ENCODE peak calls at places on chromosomes 13 and 19, in five cellular contexts. G, X, C, O and F are unnamed samples.

GRCh38 chr19:44303305-44303704 is 1.5 kb downstream of the ZNF235 start:
- DNase-seq in G (no peak), X (no peak), C (no peak), O (peak; percentile 12), F (no peak)

GRCh38 chr13:45950343-45950995 is 98.9 kb upstream of the SIAH3 start:
- DNase-seq in G (no peak), X (peak; percentile 26), C (no peak), O (no peak), F (peak; percentile 13)

GRCh38 chr19:35212241-35212640 is 16.3 kb downstream of the FAM187B start:
- DNase-seq in G (no peak), X (no peak), C (no peak), O (no peak), F (no peak)

GRCh38 chr19:35644987-35645679 is 3.0 kb upstream of the COX6B1 start:
- DNase-seq in G (peak; percentile 34), X (peak; percentile 16), C (peak; percentile 76), O (peak; percentile 56), F (peak; percentile 49)

GRCh38 chr13:108676620-108677019 is 47.2 kb downstream of the MYO16 start:
- DNase-seq in G (no peak), X (no peak), C (no peak), O (no peak), F (no peak)

GRCh38 chr13:98254541-98254940 is 77.5 kb upstream of the RNF113B start:
- DNase-seq in G (no peak), X (peak; percentile 86), C (no peak), O (no peak), F (peak; percentile 49)

GRCh38 chr13:85864963-85865530 is 65.8 kb upstream of the SLITRK6 start:
- DNase-seq in G (no peak), X (peak; percentile 38), C (no peak), O (peak; percentile 52), F (no peak)

GRCh38 chr19:30253581-30253996 is 118.6 kb upstream of the ZNF536 start:
- DNase-seq in G (no peak), X (no peak), C (no peak), O (peak; percentile 40), F (no peak)

GRCh38 chr13:104256701-104257100 is 1190.5 kb upstream of the SLC10A2 start:
- DNase-seq in G (no peak), X (no peak), C (no peak), O (no peak), F (no peak)

GRCh38 chr19:17606786-17607185 is 51.3 kb downstream of the COLGALT1 start:
- DNase-seq in G (no peak), X (no peak), C (no peak), O (no peak), F (no peak)

GRCh38 chr13:30204564-30204963 is 102.8 kb downstream of the KATNAL1 start:
- DNase-seq in G (no peak), X (no peak), C (no peak), O (no peak), F (no peak)

GRCh38 chr13:65606622-65607021 is 1623.5 kb downstream of the PCDH9 start:
- DNase-seq in G (no peak), X (peak; percentile 67), C (no peak), O (peak; percentile 4), F (peak; percentile 19)

GRCh38 chr19:43644181-43644580 is 4.5 kb upstream of the CADM4 start:
- DNase-seq in G (no peak), X (no peak), C (no peak), O (no peak), F (no peak)

GRCh38 chr19:29843180-29844051 is 31.6 kb downstream of the CCNE1 start:
- DNase-seq in G (no peak), X (no peak), C (peak; percentile 31), O (no peak), F (peak; percentile 28)

GRCh38 chr13:82747948-82748347 is 1134.3 kb downstream of the SLITRK1 start:
- DNase-seq in G (no peak), X (peak; percentile 53), C (no peak), O (peak; percentile 14), F (peak; percentile 67)

GRCh38 chr19:7916137-7916907 is 1.7 kb downstream of the TGFBR3L start:
- DNase-seq in G (peak; percentile 63), X (no peak), C (peak; percentile 68), O (peak; percentile 42), F (no peak)

GRCh38 chr13:46119883-46120614 is 15.2 kb upstream of the CPB2 start:
- DNase-seq in G (no peak), X (peak; percentile 19), C (no peak), O (peak; percentile 56), F (peak; percentile 43)

GRCh38 chr13:44004881-44005280 is 125.2 kb downstream of the LACC1 start:
- DNase-seq in G (no peak), X (peak; percentile 80), C (no peak), O (peak; percentile 62), F (peak; percentile 39)

GRCh38 chr13:64527561-64527960 is 2702.6 kb downstream of the PCDH9 start:
- DNase-seq in G (no peak), X (no peak), C (no peak), O (no peak), F (no peak)

GRCh38 chr13:31588923-31589322 is 150.4 kb upstream of the RXFP2 start:
- DNase-seq in G (no peak), X (no peak), C (no peak), O (no peak), F (no peak)

GRCh38 chr13:111341886-111342285 is 21.4 kb downstream of the TEX29 start:
- DNase-seq in G (no peak), X (no peak), C (no peak), O (no peak), F (no peak)

GRCh38 chr19:16121967-16122366 is 10.3 kb downstream of the RAB8A start:
- DNase-seq in G (no peak), X (no peak), C (no peak), O (no peak), F (no peak)

GRCh38 chr19:54035215-54036178 is 28.2 kb downstream of the VSTM1 start:
- DNase-seq in G (no peak), X (peak; percentile 78), C (no peak), O (peak; percentile 91), F (peak; percentile 91)

GRCh38 chr19:15429825-15430467 is 11.2 kb upstream of the AKAP8L start:
- DNase-seq in G (no peak), X (no peak), C (no peak), O (no peak), F (no peak)

GRCh38 chr19:39181500-39182173 is 15.1 kb upstream of the NCCRP1 start:
- DNase-seq in G (no peak), X (no peak), C (no peak), O (no peak), F (no peak)

GRCh38 chr19:5046339-5047039 is 77.6 kb downstream of the KDM4B start:
- DNase-seq in G (no peak), X (peak; percentile 40), C (peak; percentile 59), O (peak; percentile 99), F (no peak)

GRCh38 chr13:100633461-100633860 is 41.1 kb downstream of the TMTC4 start:
- DNase-seq in G (no peak), X (peak; percentile 96), C (no peak), O (peak; percentile 88), F (peak; percentile 94)